ENCODE peak calls at places on chromosomes 5 and 9, in nine cellular contexts. One of them, this sample, is unnamed.

GRCh38 chr9:10015755-10016154 is 597.0 kb downstream of the PTPRD start:
- DNase-seq in ovary: no peak
- DNase-seq in cardiac fibroblast: no peak
- DNase-seq in heart left ventricle: no peak
- DNase-seq in PC-9: no peak
- DNase-seq in HL-60: no peak
- DNase-seq in AG09309: no peak
- DNase-seq in retinal pigment epithelial cell: no peak
- DNase-seq in right cardiac atrium: no peak
- DNase-seq in this sample: no peak

GRCh38 chr9:79969383-79969782 is 397.6 kb downstream of the TLE4 start:
- DNase-seq in ovary: no peak
- DNase-seq in cardiac fibroblast: no peak
- DNase-seq in heart left ventricle: no peak
- DNase-seq in PC-9: no peak
- DNase-seq in HL-60: no peak
- DNase-seq in AG09309: no peak
- DNase-seq in retinal pigment epithelial cell: no peak
- DNase-seq in right cardiac atrium: no peak
- DNase-seq in this sample: no peak

GRCh38 chr5:175836741-175837729 is 34.3 kb upstream of the CPLX2 start:
- DNase-seq in ovary: no peak
- DNase-seq in cardiac fibroblast: no peak
- DNase-seq in heart left ventricle: no peak
- DNase-seq in PC-9: no peak
- DNase-seq in HL-60: no peak
- DNase-seq in AG09309: no peak
- DNase-seq in retinal pigment epithelial cell: no peak
- DNase-seq in right cardiac atrium: no peak
- DNase-seq in this sample: no peak

GRCh38 chr5:144478532-144478931 is 307.9 kb downstream of the KCTD16 start:
- DNase-seq in ovary: no peak
- DNase-seq in cardiac fibroblast: no peak
- DNase-seq in heart left ventricle: no peak
- DNase-seq in PC-9: no peak
- DNase-seq in HL-60: no peak
- DNase-seq in AG09309: no peak
- DNase-seq in retinal pigment epithelial cell: no peak
- DNase-seq in right cardiac atrium: no peak
- DNase-seq in this sample: no peak

GRCh38 chr5:105836263-105836662 is 1834.5 kb downstream of the EFNA5 start:
- DNase-seq in ovary: no peak
- DNase-seq in cardiac fibroblast: peak
- DNase-seq in heart left ventricle: no peak
- DNase-seq in PC-9: no peak
- DNase-seq in HL-60: no peak
- DNase-seq in AG09309: no peak
- DNase-seq in retinal pigment epithelial cell: peak
- DNase-seq in right cardiac atrium: no peak
- DNase-seq in this sample: no peak

GRCh38 chr9:13410566-13411031 is 131.1 kb upstream of the MPDZ start:
- DNase-seq in ovary: no peak
- DNase-seq in cardiac fibroblast: peak
- DNase-seq in heart left ventricle: no peak
- DNase-seq in PC-9: no peak
- DNase-seq in HL-60: no peak
- DNase-seq in AG09309: no peak
- DNase-seq in retinal pigment epithelial cell: peak
- DNase-seq in right cardiac atrium: no peak
- DNase-seq in this sample: no peak

GRCh38 chr5:79070002-79070567 is 518 bp downstream of the BHMT2 start:
- DNase-seq in ovary: peak
- DNase-seq in cardiac fibroblast: peak
- DNase-seq in heart left ventricle: peak
- DNase-seq in PC-9: no peak
- DNase-seq in HL-60: no peak
- DNase-seq in AG09309: no peak
- DNase-seq in retinal pigment epithelial cell: no peak
- DNase-seq in right cardiac atrium: peak
- DNase-seq in this sample: no peak

GRCh38 chr5:178093129-178093528 is 20.2 kb upstream of the N4BP3 start:
- DNase-seq in ovary: no peak
- DNase-seq in cardiac fibroblast: no peak
- DNase-seq in heart left ventricle: no peak
- DNase-seq in PC-9: no peak
- DNase-seq in HL-60: no peak
- DNase-seq in AG09309: no peak
- DNase-seq in retinal pigment epithelial cell: no peak
- DNase-seq in right cardiac atrium: no peak
- DNase-seq in this sample: no peak

GRCh38 chr5:32280656-32281081 is 32.1 kb downstream of the MTMR12 start:
- DNase-seq in ovary: no peak
- DNase-seq in cardiac fibroblast: no peak
- DNase-seq in heart left ventricle: no peak
- DNase-seq in PC-9: no peak
- DNase-seq in HL-60: no peak
- DNase-seq in AG09309: no peak
- DNase-seq in retinal pigment epithelial cell: no peak
- DNase-seq in right cardiac atrium: no peak
- DNase-seq in this sample: peak

GRCh38 chr5:32277782-32278181 is 35.0 kb downstream of the MTMR12 start:
- DNase-seq in ovary: no peak
- DNase-seq in cardiac fibroblast: no peak
- DNase-seq in heart left ventricle: no peak
- DNase-seq in PC-9: no peak
- DNase-seq in HL-60: no peak
- DNase-seq in AG09309: no peak
- DNase-seq in retinal pigment epithelial cell: no peak
- DNase-seq in right cardiac atrium: no peak
- DNase-seq in this sample: peak

GRCh38 chr5:32278403-32278802 is 34.3 kb downstream of the MTMR12 start:
- DNase-seq in ovary: no peak
- DNase-seq in cardiac fibroblast: peak
- DNase-seq in heart left ventricle: no peak
- DNase-seq in PC-9: no peak
- DNase-seq in HL-60: no peak
- DNase-seq in AG09309: peak
- DNase-seq in retinal pigment epithelial cell: peak
- DNase-seq in right cardiac atrium: no peak
- DNase-seq in this sample: no peak

GRCh38 chr5:32279223-32279622 is 33.5 kb downstream of the MTMR12 start:
- DNase-seq in ovary: no peak
- DNase-seq in cardiac fibroblast: no peak
- DNase-seq in heart left ventricle: no peak
- DNase-seq in PC-9: no peak
- DNase-seq in HL-60: no peak
- DNase-seq in AG09309: no peak
- DNase-seq in retinal pigment epithelial cell: no peak
- DNase-seq in right cardiac atrium: no peak
- DNase-seq in this sample: no peak

DNA sequence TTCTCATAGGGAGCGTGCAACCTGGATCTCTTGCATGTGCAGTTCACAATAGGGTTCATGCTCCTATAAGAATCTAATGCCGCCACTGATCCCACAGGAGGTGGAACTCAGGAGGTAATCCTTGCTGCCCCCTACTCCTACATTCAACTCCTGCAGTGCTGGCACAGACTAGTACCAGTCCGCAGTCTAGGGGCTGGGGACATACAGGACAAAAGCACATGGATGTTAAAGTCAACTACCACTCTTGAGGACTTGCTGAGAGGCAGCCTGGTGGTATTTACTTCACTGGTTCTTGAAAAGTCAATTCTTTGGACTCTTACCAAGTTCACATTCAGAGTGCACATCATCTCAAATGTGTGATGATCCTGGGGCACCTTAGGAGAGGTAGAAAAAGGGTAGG is 33.0 kb downstream of the MTMR12 start:
- DNase-seq in ovary: no peak
- DNase-seq in cardiac fibroblast: no peak
- DNase-seq in heart left ventricle: no peak
- DNase-seq in PC-9: no peak
- DNase-seq in HL-60: no peak
- DNase-seq in AG09309: no peak
- DNase-seq in retinal pigment epithelial cell: no peak
- DNase-seq in right cardiac atrium: no peak
- DNase-seq in this sample: no peak
- H3K4me3 ChIP-seq in ovary: no peak
- H3K4me3 ChIP-seq in cardiac fibroblast: no peak
- H3K4me3 ChIP-seq in heart left ventricle: no peak
- H3K4me3 ChIP-seq in PC-9: no peak
- H3K4me3 ChIP-seq in HL-60: no peak
- H3K4me3 ChIP-seq in AG09309: no peak
- H3K4me3 ChIP-seq in retinal pigment epithelial cell: no peak
- H3K4me3 ChIP-seq in right cardiac atrium: no peak
- H3K4me3 ChIP-seq in this sample: no peak

GRCh38 chr9:84669008-84669292 is 579 bp upstream of the NTRK2 start:
- DNase-seq in ovary: no peak
- DNase-seq in cardiac fibroblast: no peak
- DNase-seq in heart left ventricle: no peak
- DNase-seq in PC-9: no peak
- DNase-seq in HL-60: no peak
- DNase-seq in AG09309: no peak
- DNase-seq in retinal pigment epithelial cell: no peak
- DNase-seq in right cardiac atrium: no peak
- DNase-seq in this sample: no peak

GRCh38 chr9:84669293-84670105 is at the start of gene NTRK2:
- DNase-seq in ovary: peak
- DNase-seq in cardiac fibroblast: peak
- DNase-seq in heart left ventricle: peak
- DNase-seq in PC-9: no peak
- DNase-seq in HL-60: no peak
- DNase-seq in AG09309: no peak
- DNase-seq in retinal pigment epithelial cell: no peak
- DNase-seq in right cardiac atrium: peak
- DNase-seq in this sample: peak

GRCh38 chr9:84671651-84672467 is 2.3 kb downstream of the NTRK2 start:
- DNase-seq in ovary: no peak
- DNase-seq in cardiac fibroblast: no peak
- DNase-seq in heart left ventricle: no peak
- DNase-seq in PC-9: no peak
- DNase-seq in HL-60: no peak
- DNase-seq in AG09309: no peak
- DNase-seq in retinal pigment epithelial cell: no peak
- DNase-seq in right cardiac atrium: peak
- DNase-seq in this sample: no peak

GRCh38 chr9:84670801-84671153 is 1.2 kb downstream of the NTRK2 start:
- DNase-seq in ovary: no peak
- DNase-seq in cardiac fibroblast: no peak
- DNase-seq in heart left ventricle: no peak
- DNase-seq in PC-9: no peak
- DNase-seq in HL-60: no peak
- DNase-seq in AG09309: no peak
- DNase-seq in retinal pigment epithelial cell: no peak
- DNase-seq in right cardiac atrium: no peak
- DNase-seq in this sample: no peak

DNA sequence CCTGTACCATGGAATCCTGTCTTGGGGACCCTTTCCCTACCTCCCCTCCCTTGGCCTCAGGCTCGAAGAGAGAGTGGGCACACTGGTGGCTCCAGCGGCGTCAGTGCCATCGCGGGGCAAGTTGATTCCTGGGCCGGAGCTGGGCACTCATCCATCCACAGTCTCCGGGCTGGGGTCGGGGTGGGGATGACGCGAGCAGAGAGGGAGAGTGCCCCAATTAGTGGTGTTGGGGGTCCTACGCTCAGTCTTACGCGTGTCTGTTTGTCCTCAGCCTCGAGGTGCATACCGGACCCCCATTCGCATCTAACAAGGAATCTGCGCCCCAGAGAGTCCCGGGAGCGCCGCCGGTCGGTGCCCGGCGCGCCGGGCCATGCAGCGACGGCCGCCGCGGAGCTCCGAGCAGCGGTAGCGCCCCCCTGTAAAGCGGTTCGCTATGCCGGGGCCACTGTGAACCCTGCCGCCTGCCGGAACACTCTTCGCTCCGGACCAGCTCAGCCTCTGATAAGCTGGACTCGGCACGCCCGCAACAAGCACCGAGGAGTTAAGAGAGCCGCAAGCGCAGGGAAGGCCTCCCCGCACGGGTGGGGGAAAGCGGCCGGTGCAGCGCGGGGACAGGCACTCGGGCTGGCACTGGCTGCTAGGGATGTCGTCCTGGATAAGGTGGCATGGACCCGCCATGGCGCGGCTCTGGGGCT is 724 bp downstream of the NTRK2 start:
- DNase-seq in ovary: peak
- DNase-seq in cardiac fibroblast: no peak
- DNase-seq in heart left ventricle: peak
- DNase-seq in PC-9: no peak
- DNase-seq in HL-60: no peak
- DNase-seq in AG09309: no peak
- DNase-seq in retinal pigment epithelial cell: no peak
- DNase-seq in right cardiac atrium: peak
- DNase-seq in this sample: peak
- H3K4me3 ChIP-seq in ovary: peak
- H3K4me3 ChIP-seq in cardiac fibroblast: no peak
- H3K4me3 ChIP-seq in heart left ventricle: peak
- H3K4me3 ChIP-seq in PC-9: no peak
- H3K4me3 ChIP-seq in HL-60: no peak
- H3K4me3 ChIP-seq in AG09309: no peak
- H3K4me3 ChIP-seq in retinal pigment epithelial cell: peak
- H3K4me3 ChIP-seq in right cardiac atrium: peak
- H3K4me3 ChIP-seq in this sample: peak

DNA sequence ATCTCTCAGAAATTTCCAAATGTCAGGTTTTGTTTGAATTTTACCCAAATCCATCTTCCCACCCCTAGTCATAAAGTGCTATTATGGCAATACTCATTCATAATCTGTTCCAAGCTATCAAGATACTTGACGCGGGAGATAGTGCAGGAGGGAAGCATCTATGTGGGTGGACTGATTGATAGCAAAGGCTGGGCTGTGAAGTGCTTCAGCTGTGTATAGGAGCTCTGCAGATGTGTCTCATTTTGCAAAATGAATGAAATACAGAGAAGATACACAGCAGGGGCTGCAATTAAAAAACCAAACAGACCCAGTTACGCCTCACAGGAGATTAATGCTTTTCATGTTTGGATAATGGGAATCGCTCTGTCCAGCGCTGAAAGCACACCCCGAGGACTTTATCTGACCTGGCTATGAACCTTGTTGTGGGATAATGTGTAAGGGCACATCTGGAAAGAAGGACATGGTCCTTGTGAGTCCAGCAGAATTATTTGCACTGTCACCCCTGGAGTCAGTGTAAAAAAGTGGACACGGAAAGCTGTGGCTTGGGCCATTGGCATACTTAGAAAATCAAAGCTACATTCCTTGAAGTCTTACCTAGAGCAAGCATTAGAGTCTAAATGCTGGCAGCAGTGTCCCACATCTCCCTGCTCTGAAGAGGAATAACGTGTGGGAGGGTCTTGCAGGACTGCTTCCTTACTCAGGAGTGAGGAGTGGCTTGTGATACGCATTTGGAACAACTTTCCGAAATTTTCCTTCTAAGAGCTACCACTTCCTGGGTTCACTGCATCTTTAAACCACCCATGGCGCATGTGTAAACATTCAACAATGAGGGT is 2.5 kb downstream of the SH3RF2 start:
- DNase-seq in ovary: no peak
- DNase-seq in cardiac fibroblast: no peak
- DNase-seq in heart left ventricle: no peak
- DNase-seq in PC-9: peak
- DNase-seq in HL-60: no peak
- DNase-seq in AG09309: no peak
- DNase-seq in retinal pigment epithelial cell: no peak
- DNase-seq in right cardiac atrium: no peak
- DNase-seq in this sample: no peak
- H3K4me3 ChIP-seq in ovary: no peak
- H3K4me3 ChIP-seq in cardiac fibroblast: no peak
- H3K4me3 ChIP-seq in heart left ventricle: peak
- H3K4me3 ChIP-seq in PC-9: peak
- H3K4me3 ChIP-seq in HL-60: no peak
- H3K4me3 ChIP-seq in AG09309: no peak
- H3K4me3 ChIP-seq in retinal pigment epithelial cell: peak
- H3K4me3 ChIP-seq in right cardiac atrium: no peak
- H3K4me3 ChIP-seq in this sample: no peak

GRCh38 chr9:124403246-124403645 is 12.0 kb downstream of the PSMB7 start:
- DNase-seq in ovary: no peak
- DNase-seq in cardiac fibroblast: no peak
- DNase-seq in heart left ventricle: no peak
- DNase-seq in PC-9: no peak
- DNase-seq in HL-60: no peak
- DNase-seq in AG09309: no peak
- DNase-seq in retinal pigment epithelial cell: no peak
- DNase-seq in right cardiac atrium: no peak
- DNase-seq in this sample: no peak

GRCh38 chr9:124395826-124396225 is 19.4 kb downstream of the PSMB7 start:
- DNase-seq in ovary: no peak
- DNase-seq in cardiac fibroblast: no peak
- DNase-seq in heart left ventricle: no peak
- DNase-seq in PC-9: no peak
- DNase-seq in HL-60: no peak
- DNase-seq in AG09309: no peak
- DNase-seq in retinal pigment epithelial cell: no peak
- DNase-seq in right cardiac atrium: no peak
- DNase-seq in this sample: no peak

GRCh38 chr9:124399999-124400940 is 15.0 kb downstream of the PSMB7 start:
- DNase-seq in ovary: no peak
- DNase-seq in cardiac fibroblast: no peak
- DNase-seq in heart left ventricle: no peak
- DNase-seq in PC-9: no peak
- DNase-seq in HL-60: no peak
- DNase-seq in AG09309: no peak
- DNase-seq in retinal pigment epithelial cell: no peak
- DNase-seq in right cardiac atrium: no peak
- DNase-seq in this sample: no peak

GRCh38 chr9:124398191-124398590 is 17.1 kb downstream of the PSMB7 start:
- DNase-seq in ovary: no peak
- DNase-seq in cardiac fibroblast: no peak
- DNase-seq in heart left ventricle: no peak
- DNase-seq in PC-9: no peak
- DNase-seq in HL-60: no peak
- DNase-seq in AG09309: no peak
- DNase-seq in retinal pigment epithelial cell: no peak
- DNase-seq in right cardiac atrium: no peak
- DNase-seq in this sample: no peak

DNA sequence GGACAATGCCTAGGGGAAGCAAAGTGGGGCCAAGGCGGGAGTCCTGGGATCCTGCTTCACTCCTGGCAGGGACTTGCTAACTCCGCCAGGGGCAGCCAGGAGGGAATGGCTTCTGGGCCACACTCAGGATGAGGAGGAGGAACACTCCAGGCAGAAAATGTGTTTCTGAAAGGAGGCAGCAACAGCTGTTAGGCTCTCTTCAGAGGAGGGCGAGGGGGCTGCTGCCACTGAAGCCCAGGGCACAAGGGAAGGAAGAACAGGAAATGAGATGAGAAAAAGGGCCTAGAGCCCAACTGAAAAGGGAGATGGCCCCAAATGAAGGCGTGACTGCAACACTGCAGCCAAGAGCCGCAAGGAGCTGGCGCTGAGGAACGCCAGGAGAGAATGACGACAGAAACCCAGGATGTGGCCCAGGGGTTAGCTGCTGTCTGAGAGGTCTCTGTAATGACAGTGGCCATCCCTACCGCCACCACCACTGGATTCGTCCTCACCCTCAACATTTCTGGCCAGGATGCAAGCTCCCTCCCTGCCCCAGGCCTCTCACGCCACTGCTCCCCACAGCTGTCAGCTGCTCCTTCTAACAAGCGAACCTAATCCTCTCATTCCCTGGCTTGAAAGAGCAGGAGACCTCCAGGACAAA is 15.8 kb downstream of the PSMB7 start:
- DNase-seq in ovary: no peak
- DNase-seq in cardiac fibroblast: peak
- DNase-seq in heart left ventricle: peak
- DNase-seq in PC-9: no peak
- DNase-seq in HL-60: no peak
- DNase-seq in AG09309: no peak
- DNase-seq in retinal pigment epithelial cell: no peak
- DNase-seq in right cardiac atrium: peak
- DNase-seq in this sample: no peak
- H3K4me3 ChIP-seq in ovary: no peak
- H3K4me3 ChIP-seq in cardiac fibroblast: no peak
- H3K4me3 ChIP-seq in heart left ventricle: no peak
- H3K4me3 ChIP-seq in PC-9: no peak
- H3K4me3 ChIP-seq in HL-60: no peak
- H3K4me3 ChIP-seq in AG09309: no peak
- H3K4me3 ChIP-seq in retinal pigment epithelial cell: no peak
- H3K4me3 ChIP-seq in right cardiac atrium: no peak
- H3K4me3 ChIP-seq in this sample: no peak